ENCODE peak calls at places on chromosomes 4 and X, in seven cellular contexts. E, D, J, Y, O, N and M are unnamed samples.

GRCh38 chr4:8525383-8526120 is 54.6 kb upstream of the GPR78 start:
- DNase-seq in E (no peak), D (no peak), J (no peak), Y (no peak), O (no peak), N (peak), M (no peak)

GRCh38 chr4:186808635-186809018 is 85.0 kb upstream of the FAT1 start:
- DNase-seq in E (no peak), D (peak), J (peak), Y (no peak), O (no peak), N (peak), M (no peak)

GRCh38 chr4:139492429-139492828 is 38.5 kb downstream of the RAB33B start:
- DNase-seq in E (no peak), D (no peak), J (no peak), Y (no peak), O (no peak), N (no peak), M (no peak)

GRCh38 chr4:122673252-122673651 is 52.4 kb upstream of the IL21 start:
- DNase-seq in E (no peak), D (no peak), J (peak), Y (no peak), O (no peak), N (peak), M (no peak)

GRCh38 chrX:140432328-140433025 is 72.4 kb downstream of the SOX3 start:
- DNase-seq in E (no peak), D (no peak), J (peak), Y (no peak), O (no peak), N (no peak), M (peak)

GRCh38 chr4:110514889-110515479 is 39.0 kb downstream of the ENPEP start:
- DNase-seq in E (no peak), D (no peak), J (peak), Y (no peak), O (no peak), N (peak), M (no peak)

GRCh38 chr4:143355540-143356217 is 19.0 kb downstream of the GAB1 start:
- DNase-seq in E (no peak), D (no peak), J (peak), Y (no peak), O (no peak), N (peak), M (no peak)

GRCh38 chr4:81021526-81021944 is 9.0 kb upstream of the BMP3 start:
- DNase-seq in E (no peak), D (no peak), J (no peak), Y (no peak), O (no peak), N (no peak), M (no peak)

GRCh38 chrX:46547857-46548256 is 2.6 kb upstream of the ZNF674 start:
- DNase-seq in E (no peak), D (peak), J (peak), Y (peak), O (no peak), N (peak), M (no peak)

GRCh38 chrX:18288716-18289115 is 65.8 kb downstream of the SCML2 start:
- DNase-seq in E (no peak), D (no peak), J (no peak), Y (no peak), O (no peak), N (no peak), M (no peak)

GRCh38 chr4:185849543-185850185 is 37.7 kb upstream of the SORBS2 start:
- DNase-seq in E (no peak), D (no peak), J (no peak), Y (no peak), O (peak), N (peak), M (no peak)

GRCh38 chr4:40322853-40323252 is 12.3 kb upstream of the CHRNA9 start:
- DNase-seq in E (no peak), D (no peak), J (no peak), Y (no peak), O (no peak), N (no peak), M (no peak)

GRCh38 chrX:50093627-50094026 is 107.2 kb downstream of the AKAP4 start:
- DNase-seq in E (no peak), D (no peak), J (no peak), Y (no peak), O (no peak), N (no peak), M (no peak)

GRCh38 chrX:57528670-57529255 is 63.0 kb upstream of the ZXDB start:
- DNase-seq in E (no peak), D (no peak), J (peak), Y (no peak), O (no peak), N (no peak), M (no peak)
- TF ChIP-seq CTCF in E (peak), D (no peak), J (peak), Y (peak), O (no peak), N (no peak), M (no peak)

GRCh38 chr4:150256841-150257273 is 178.6 kb downstream of the DCLK2 start:
- DNase-seq in E (no peak), D (no peak), J (peak), Y (no peak), O (no peak), N (no peak), M (no peak)
- TF ChIP-seq CTCF in E (no peak), D (peak), J (no peak), Y (peak), O (no peak), N (no peak), M (no peak)

GRCh38 chrX:137891431-137891830 is 325.5 kb downstream of the ZIC3 start:
- DNase-seq in E (no peak), D (no peak), J (no peak), Y (no peak), O (no peak), N (no peak), M (no peak)

DNA sequence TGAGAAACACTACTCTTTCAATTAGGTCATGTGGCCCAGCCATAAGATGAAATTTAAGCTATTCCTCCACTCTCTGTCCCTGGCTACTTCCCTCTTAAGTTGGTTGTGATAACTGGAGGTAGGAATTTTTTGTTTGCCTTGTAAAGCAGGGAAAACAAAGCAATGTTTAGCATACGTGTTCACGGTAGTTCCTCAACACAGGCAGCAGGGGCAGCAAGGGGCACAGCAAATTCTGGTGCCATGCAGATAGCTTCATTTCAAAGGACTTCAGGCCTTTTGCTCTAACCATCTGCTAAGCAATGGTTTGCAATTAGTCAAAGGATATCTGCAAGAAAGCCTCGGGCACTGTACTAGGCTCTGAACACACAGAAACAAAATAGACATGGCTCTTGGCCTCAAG is 330.2 kb downstream of the ZIC3 start:
- DNase-seq in E (no peak), D (no peak), J (no peak), Y (no peak), O (no peak), N (no peak), M (no peak)
- TF ChIP-seq CTCF in E (no peak), D (no peak), J (no peak), Y (no peak), O (no peak), N (no peak), M (no peak)

DNA sequence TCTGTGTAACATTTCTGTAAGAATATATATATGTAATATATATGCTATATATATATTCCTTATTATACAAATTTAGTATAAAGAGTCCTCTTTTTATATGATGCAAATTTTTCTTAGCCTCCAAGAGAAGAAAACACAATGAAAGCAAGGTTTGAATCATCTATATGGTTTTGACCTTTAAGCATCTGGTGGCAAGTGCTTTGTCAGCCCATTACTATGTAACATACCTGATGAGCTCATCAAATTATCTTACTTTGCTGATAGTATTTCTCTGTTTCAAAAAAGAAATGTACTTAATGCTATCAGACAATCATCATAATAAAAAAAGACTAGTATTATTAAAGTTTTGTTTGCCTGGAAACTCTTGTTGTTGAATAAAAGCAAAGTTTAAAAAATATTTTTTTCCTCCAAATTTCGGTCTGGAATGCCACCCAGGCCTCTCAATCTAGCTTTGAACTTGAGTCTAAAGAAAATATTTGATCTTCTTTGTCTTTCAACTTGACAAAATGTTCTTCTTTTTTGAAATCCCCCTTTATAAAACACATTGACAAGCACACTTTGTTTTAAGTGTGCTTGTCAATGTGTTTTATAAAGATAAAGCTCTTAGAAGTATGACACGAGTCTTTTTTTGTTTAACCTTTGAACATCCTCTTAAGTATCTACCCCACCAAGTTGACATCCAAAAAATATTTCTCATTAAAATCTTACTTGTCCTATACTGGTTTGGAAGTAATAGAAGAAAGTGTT is 26.2 kb downstream of the ZNF330 start:
- DNase-seq in E (no peak), D (no peak), J (no peak), Y (no peak), O (no peak), N (no peak), M (no peak)
- TF ChIP-seq CTCF in E (no peak), D (no peak), J (no peak), Y (no peak), O (no peak), N (no peak), M (no peak)

DNA sequence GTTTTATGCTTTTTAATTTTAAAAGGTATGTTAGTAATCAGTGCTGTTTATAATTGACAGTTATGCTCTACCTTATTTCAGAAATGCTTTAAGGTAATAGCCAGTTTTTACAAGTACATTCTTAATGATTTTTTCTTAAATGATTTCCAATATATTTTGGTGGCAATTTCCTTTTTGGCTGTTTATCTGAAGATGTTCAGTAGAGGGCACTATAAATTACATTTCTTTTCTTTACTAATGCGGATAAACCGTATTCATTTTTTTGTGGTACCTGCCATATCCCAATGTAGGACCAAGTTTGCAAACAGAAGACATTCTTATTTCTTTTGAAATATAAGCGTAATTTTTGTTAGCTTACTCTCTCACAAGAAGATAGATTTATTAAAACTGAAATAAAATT is 65.4 kb downstream of the CCKAR start:
- DNase-seq in E (no peak), D (no peak), J (no peak), Y (no peak), O (no peak), N (no peak), M (no peak)
- TF ChIP-seq CTCF in E (no peak), D (no peak), J (peak), Y (peak), O (no peak), N (peak), M (no peak)

GRCh38 chr4:88591787-88592599 is at the start of gene HERC3:
- DNase-seq in E (peak), D (peak), J (peak), Y (no peak), O (peak), N (peak), M (peak)
- TF ChIP-seq CTCF in E (peak), D (no peak), J (no peak), Y (no peak), O (no peak), N (peak), M (no peak)

GRCh38 chr4:99809326-99809725 is 7.3 kb upstream of the DAPP1 start:
- DNase-seq in E (no peak), D (no peak), J (no peak), Y (no peak), O (no peak), N (no peak), M (no peak)

GRCh38 chr4:99810536-99810935 is 6.1 kb upstream of the DAPP1 start:
- DNase-seq in E (no peak), D (no peak), J (no peak), Y (no peak), O (no peak), N (no peak), M (no peak)

GRCh38 chr4:99808260-99808857 is 8.3 kb upstream of the DAPP1 start:
- DNase-seq in E (peak), D (peak), J (peak), Y (no peak), O (peak), N (peak), M (no peak)

GRCh38 chr4:99811117-99811516 is 5.5 kb upstream of the DAPP1 start:
- DNase-seq in E (no peak), D (no peak), J (no peak), Y (no peak), O (no peak), N (no peak), M (no peak)

DNA sequence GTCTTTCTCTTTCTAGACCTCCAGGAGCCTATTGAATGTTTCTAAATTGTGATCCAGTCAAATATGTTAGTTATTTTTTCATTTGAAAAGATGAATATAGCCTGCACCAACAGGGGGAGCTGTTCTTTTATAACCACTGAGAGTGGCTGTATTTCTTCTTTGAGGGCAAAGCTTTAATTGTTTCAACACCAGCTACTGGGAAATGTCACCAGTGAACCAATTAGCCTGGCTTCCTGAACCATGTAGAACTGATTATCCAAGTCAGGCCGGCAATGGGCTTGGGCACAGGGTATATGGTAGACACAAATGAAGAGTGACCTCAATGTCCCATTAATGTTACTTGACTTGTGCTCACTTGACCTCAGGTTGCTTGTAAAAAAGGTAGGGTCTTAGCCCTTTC is 4.8 kb upstream of the DAPP1 start:
- DNase-seq in E (no peak), D (peak), J (peak), Y (no peak), O (no peak), N (peak), M (no peak)
- TF ChIP-seq CTCF in E (peak), D (peak), J (peak), Y (peak), O (peak), N (peak), M (no peak)

DNA sequence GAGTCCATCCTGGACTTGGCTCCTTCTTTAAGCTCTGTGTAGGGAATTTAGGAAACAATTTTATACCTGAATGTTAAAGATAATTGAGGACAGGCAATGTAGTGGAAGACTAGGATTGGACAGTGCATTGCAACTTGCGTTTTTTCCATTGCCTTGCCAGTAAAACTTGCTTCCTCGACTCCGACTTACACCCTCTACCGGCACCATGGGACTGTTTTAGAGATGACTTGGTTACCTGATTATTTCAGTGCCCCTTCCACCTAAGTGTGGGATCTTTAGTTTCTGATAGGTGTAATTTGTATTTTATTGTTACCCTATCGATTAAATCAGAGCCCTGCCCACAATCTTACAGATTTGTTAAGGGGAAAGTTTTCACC is 1.2 kb downstream of the PRPS1 start:
- DNase-seq in E (no peak), D (peak), J (peak), Y (no peak), O (no peak), N (peak), M (no peak)
- TF ChIP-seq CTCF in E (no peak), D (peak), J (no peak), Y (peak), O (no peak), N (peak), M (no peak)